ENCODE peak calls at places on chromosome 22, in nine cellular contexts. V, E, Z, W, P, C, Q, Y and M are unnamed samples.

GRCh38 chr22:49005557-49005956 is 822.1 kb downstream of the BRD1 start:
- DNase-seq in V (no peak), P (no peak), W (no peak), Z (no peak), C (no peak), Q (no peak), E (no peak), Y (no peak), M (no peak)

GRCh38 chr22:23822101-23822671 is 16.6 kb downstream of the DERL3 start:
- DNase-seq in P (no peak), Z (no peak), Q (no peak), E (no peak), C (no peak), W (no peak), Y (no peak), V (no peak), M (no peak)

GRCh38 chr22:30413745-30414524 is 11.6 kb upstream of the MTFP1 start:
- DNase-seq in W (no peak), Z (no peak), Y (no peak), P (no peak), E (no peak), C (no peak), Q (no peak), V (no peak), M (no peak)

GRCh38 chr22:38699784-38700183 is 959 bp downstream of the JOSD1 start:
- DNase-seq in W (no peak), Q (no peak), E (peak; percentile 63), V (no peak), Z (peak; percentile 27), Y (no peak), C (no peak), P (no peak), M (no peak)

GRCh38 chr22:32444068-32444467 is 20.2 kb downstream of the BPIFC start:
- DNase-seq in C (no peak), Z (peak; percentile 52), Q (peak; percentile 29), P (no peak), W (peak; percentile 45), E (peak; percentile 4), V (no peak), Y (peak; percentile 28), M (no peak)

GRCh38 chr22:24244144-24244787 is 616 bp downstream of the GGT5 start:
- DNase-seq in Z (no peak), Q (no peak), W (no peak), Y (no peak), E (peak; percentile 88), P (no peak), C (no peak), V (peak; percentile 50), M (no peak)

GRCh38 chr22:37043828-37044538 is 7.6 kb upstream of the KCTD17 start:
- DNase-seq in Y (peak; percentile 68), Z (peak; percentile 66), V (peak; percentile 58), Q (peak; percentile 91), P (no peak), W (peak; percentile 55), C (no peak), E (peak; percentile 63), M (no peak)

GRCh38 chr22:29016067-29016938 is 45.3 kb downstream of the C22orf31 start:
- DNase-seq in E (no peak), Z (no peak), P (no peak), W (no peak), C (no peak), Y (no peak), V (no peak), Q (no peak), M (no peak)

GRCh38 chr22:44338183-44338812 is 25.5 kb upstream of the SHISAL1 start:
- DNase-seq in E (no peak), W (no peak), V (peak; percentile 33), P (no peak), Z (peak; percentile 14), Y (no peak), C (no peak), Q (no peak), M (no peak)

GRCh38 chr22:19855504-19856409 is 1.1 kb upstream of the GNB1L start:
- DNase-seq in C (peak; percentile 28), E (peak; percentile 76), Z (peak; percentile 62), P (peak; percentile 16), W (no peak), V (no peak), Q (peak; percentile 65), Y (peak; percentile 59), M (no peak)

GRCh38 chr22:19759994-19760651 is 455 bp upstream of the TBX1 start:
- DNase-seq in Q (no peak), E (no peak), C (no peak), V (no peak), W (peak; percentile 36), Y (no peak), Z (peak; percentile 2), P (no peak), M (no peak)

GRCh38 chr22:49943405-49943765 is 17.2 kb upstream of the PIM3 start:
- DNase-seq in C (no peak), W (no peak), V (no peak), E (no peak), P (no peak), Q (no peak), Y (no peak), Z (no peak), M (no peak)

GRCh38 chr22:48890693-48891554 is 936.7 kb downstream of the BRD1 start:
- DNase-seq in P (no peak), Y (no peak), E (no peak), W (no peak), C (no peak), Z (no peak), Q (no peak), V (peak; percentile 9), M (no peak)